ENCODE peak calls at places on chromosomes 5 and 9, in five cellular contexts. Y, H, P, A and Q are unnamed samples.

GRCh38 chr5:55713871-55714270 is 1.7 kb upstream of the SLC38A9 start:
- DNase-seq in H (no peak), Y (no peak), P (no peak), A (no peak), Q (no peak)

GRCh38 chr9:127785023-127785932 is 556 bp upstream of the CDK9 start:
- DNase-seq in Y (peak; percentile 89), A (peak; percentile 95), P (peak; percentile 63), H (peak; percentile 87), Q (peak; percentile 81)

GRCh38 chr5:128695791-128696520 is 157.9 kb upstream of the FBN2 start:
- DNase-seq in Y (no peak), H (peak; percentile 40), P (no peak), A (no peak), Q (no peak)

GRCh38 chr9:122125158-122125890 is 32.2 kb upstream of the TTLL11 start:
- DNase-seq in A (peak; percentile 88), Y (peak; percentile 85), H (peak; percentile 82), P (peak; percentile 50), Q (peak; percentile 71)

GRCh38 chr9:77561321-77562020 is 86.7 kb downstream of the GNA14 start:
- DNase-seq in A (no peak), P (peak; percentile 85), H (no peak), Y (no peak), Q (no peak)

GRCh38 chr5:1230551-1230950 is 5.4 kb downstream of the SLC6A18 start:
- DNase-seq in H (no peak), A (no peak), P (no peak), Y (no peak), Q (no peak)

GRCh38 chr9:77816641-77817341 is 168.7 kb upstream of the GNA14 start:
- DNase-seq in H (no peak), A (no peak), P (no peak), Y (no peak), Q (no peak)

GRCh38 chr9:79360387-79361347 is 211.1 kb upstream of the TLE4 start:
- DNase-seq in Y (no peak), P (no peak), A (no peak), H (peak; percentile 43), Q (no peak)

GRCh38 chr9:128296340-128297220 is 20.5 kb downstream of the SWI5 start:
- DNase-seq in P (peak; percentile 5), A (no peak), H (no peak), Y (no peak), Q (peak; percentile 92)

GRCh38 chr5:142960309-142960696 is 190.1 kb downstream of the ARHGAP26 start:
- DNase-seq in H (no peak), P (no peak), Y (no peak), A (no peak), Q (no peak)

GRCh38 chr5:60668715-60669304 is 31.2 kb downstream of the DEPDC1B start:
- DNase-seq in Y (no peak), H (no peak), P (peak; percentile 47), A (no peak), Q (peak; percentile 61)

GRCh38 chr5:131096774-131097695 is 68.0 kb downstream of the HINT1 start:
- DNase-seq in P (no peak), Y (no peak), H (no peak), A (no peak), Q (no peak)

GRCh38 chr9:37372839-37373238 is 49.7 kb upstream of the GRHPR start:
- DNase-seq in P (no peak), H (no peak), A (no peak), Y (no peak), Q (no peak)

GRCh38 chr5:125190232-125191051 is 444.0 kb upstream of the ZNF608 start:
- DNase-seq in A (no peak), P (no peak), Y (no peak), H (no peak), Q (no peak)

GRCh38 chr9:136525207-136525606 is 20.6 kb downstream of the NOTCH1 start:
- DNase-seq in A (no peak), Y (no peak), H (no peak), P (no peak), Q (no peak)

GRCh38 chr9:36486454-36486932 is 86.2 kb upstream of the MELK start:
- DNase-seq in Y (peak; percentile 38), P (peak; percentile 6), A (no peak), H (no peak), Q (peak; percentile 26)

GRCh38 chr5:135887881-135888614 is 7.6 kb downstream of the IL9 start:
- DNase-seq in H (peak; percentile 69), Y (no peak), A (no peak), P (no peak), Q (no peak)

GRCh38 chr9:88291056-88291455 is 97.2 kb upstream of the SPIN1 start:
- DNase-seq in P (no peak), A (no peak), Y (no peak), H (no peak), Q (no peak)

GRCh38 chr9:123928471-123929176 is 1.3 kb downstream of the DENND1A start:
- DNase-seq in A (no peak), Y (peak; percentile 38), H (no peak), P (no peak), Q (no peak)

GRCh38 chr5:62308439-62308838 is 2.4 kb downstream of the KIF2A start:
- DNase-seq in H (no peak), A (no peak), P (peak; percentile 43), Y (no peak), Q (no peak)

GRCh38 chr5:107930092-107930491 is 259.4 kb upstream of the EFNA5 start:
- DNase-seq in P (no peak), A (no peak), Y (no peak), H (no peak), Q (no peak)

GRCh38 chr9:103530934-103531333 is 535.8 kb downstream of the CYLC2 start:
- DNase-seq in H (no peak), Y (no peak), A (no peak), P (peak; percentile 86), Q (no peak)

GRCh38 chr9:115328228-115328627 is 210.3 kb upstream of the TNC start:
- DNase-seq in Y (no peak), H (no peak), A (no peak), P (no peak), Q (no peak)

GRCh38 chr9:95102572-95102971 is 214.9 kb downstream of the FANCC start:
- DNase-seq in P (no peak), Y (no peak), H (no peak), A (no peak), Q (no peak)